ENCODE peak calls at places on chromosomes 13 and 19, in seven cellular contexts. One of them, this sample, is unnamed.

GRCh38 chr13:99221567-99222239 is 21.0 kb downstream of the UBAC2 start:
- DNase-seq in mesenchymal stem cell: no peak
- DNase-seq in pancreas: no peak
- DNase-seq in stimulated activated CD4-positive, alpha-beta T cell treated with anti-CD3 and anti-CD28 coated beads, Interleukin-1b, Interleukin-23, amount 100 ng/mL, for 1 hour: no peak
- DNase-seq in NCI-H2107: no peak
- DNase-seq in uterus: no peak
- DNase-seq in NCI-H1694: no peak
- DNase-seq in this sample: no peak

GRCh38 chr13:114020750-114021463 is 47.0 kb upstream of the C13orf46 start:
- DNase-seq in mesenchymal stem cell: no peak
- DNase-seq in uterus: no peak
- DNase-seq in pancreas: no peak
- DNase-seq in stimulated activated CD4-positive, alpha-beta T cell treated with anti-CD3 and anti-CD28 coated beads, Interleukin-1b, Interleukin-23, amount 100 ng/mL, for 1 hour: no peak
- DNase-seq in NCI-H1694: no peak
- DNase-seq in NCI-H2107: peak
- DNase-seq in this sample: no peak

GRCh38 chr13:110529522-110530311 is 31.8 kb downstream of the RAB20 start:
- DNase-seq in stimulated activated CD4-positive, alpha-beta T cell treated with anti-CD3 and anti-CD28 coated beads, Interleukin-1b, Interleukin-23, amount 100 ng/mL, for 1 hour: no peak
- DNase-seq in NCI-H2107: no peak
- DNase-seq in mesenchymal stem cell: no peak
- DNase-seq in NCI-H1694: no peak
- DNase-seq in uterus: no peak
- DNase-seq in pancreas: no peak
- DNase-seq in this sample: no peak

GRCh38 chr13:23159205-23159586 is 21.6 kb upstream of the SGCG start:
- DNase-seq in pancreas: no peak
- DNase-seq in NCI-H2107: no peak
- DNase-seq in uterus: no peak
- DNase-seq in NCI-H1694: no peak
- DNase-seq in mesenchymal stem cell: no peak
- DNase-seq in stimulated activated CD4-positive, alpha-beta T cell treated with anti-CD3 and anti-CD28 coated beads, Interleukin-1b, Interleukin-23, amount 100 ng/mL, for 1 hour: no peak
- DNase-seq in this sample: peak

GRCh38 chr13:106709509-106709908 is 141.6 kb upstream of the ARGLU1 start:
- DNase-seq in uterus: no peak
- DNase-seq in NCI-H2107: no peak
- DNase-seq in stimulated activated CD4-positive, alpha-beta T cell treated with anti-CD3 and anti-CD28 coated beads, Interleukin-1b, Interleukin-23, amount 100 ng/mL, for 1 hour: no peak
- DNase-seq in NCI-H1694: no peak
- DNase-seq in mesenchymal stem cell: no peak
- DNase-seq in pancreas: no peak
- DNase-seq in this sample: no peak

GRCh38 chr13:52156724-52157251 is 2.6 kb downstream of the NEK3 start:
- DNase-seq in uterus: no peak
- DNase-seq in stimulated activated CD4-positive, alpha-beta T cell treated with anti-CD3 and anti-CD28 coated beads, Interleukin-1b, Interleukin-23, amount 100 ng/mL, for 1 hour: no peak
- DNase-seq in NCI-H1694: no peak
- DNase-seq in mesenchymal stem cell: peak
- DNase-seq in pancreas: no peak
- DNase-seq in NCI-H2107: no peak
- DNase-seq in this sample: no peak

GRCh38 chr13:46962286-46962941 is 65.6 kb upstream of the HTR2A start:
- DNase-seq in NCI-H1694: no peak
- DNase-seq in stimulated activated CD4-positive, alpha-beta T cell treated with anti-CD3 and anti-CD28 coated beads, Interleukin-1b, Interleukin-23, amount 100 ng/mL, for 1 hour: no peak
- DNase-seq in uterus: no peak
- DNase-seq in NCI-H2107: no peak
- DNase-seq in pancreas: no peak
- DNase-seq in mesenchymal stem cell: peak
- DNase-seq in this sample: no peak

GRCh38 chr19:29084266-29084665 is 128.7 kb downstream of the UQCRFS1 start:
- DNase-seq in uterus: no peak
- DNase-seq in stimulated activated CD4-positive, alpha-beta T cell treated with anti-CD3 and anti-CD28 coated beads, Interleukin-1b, Interleukin-23, amount 100 ng/mL, for 1 hour: no peak
- DNase-seq in pancreas: no peak
- DNase-seq in NCI-H2107: no peak
- DNase-seq in mesenchymal stem cell: no peak
- DNase-seq in NCI-H1694: no peak
- DNase-seq in this sample: no peak

GRCh38 chr19:48711106-48711662 is 8.3 kb downstream of the MAMSTR start:
- DNase-seq in NCI-H1694: no peak
- DNase-seq in stimulated activated CD4-positive, alpha-beta T cell treated with anti-CD3 and anti-CD28 coated beads, Interleukin-1b, Interleukin-23, amount 100 ng/mL, for 1 hour: no peak
- DNase-seq in uterus: no peak
- DNase-seq in pancreas: no peak
- DNase-seq in mesenchymal stem cell: no peak
- DNase-seq in NCI-H2107: no peak
- DNase-seq in this sample: no peak

GRCh38 chr13:101916108-101916757 is 463.8 kb downstream of the ITGBL1 start:
- DNase-seq in NCI-H2107: peak
- DNase-seq in stimulated activated CD4-positive, alpha-beta T cell treated with anti-CD3 and anti-CD28 coated beads, Interleukin-1b, Interleukin-23, amount 100 ng/mL, for 1 hour: no peak
- DNase-seq in mesenchymal stem cell: peak
- DNase-seq in pancreas: peak
- DNase-seq in NCI-H1694: no peak
- DNase-seq in uterus: no peak
- DNase-seq in this sample: no peak

GRCh38 chr19:40285353-40286234 is 449 bp upstream of the AKT2 start:
- DNase-seq in NCI-H1694: peak
- DNase-seq in pancreas: peak
- DNase-seq in mesenchymal stem cell: peak
- DNase-seq in stimulated activated CD4-positive, alpha-beta T cell treated with anti-CD3 and anti-CD28 coated beads, Interleukin-1b, Interleukin-23, amount 100 ng/mL, for 1 hour: peak
- DNase-seq in uterus: peak
- DNase-seq in NCI-H2107: peak
- DNase-seq in this sample: peak

GRCh38 chr19:40274585-40275544 is 10.3 kb downstream of the AKT2 start:
- DNase-seq in NCI-H2107: no peak
- DNase-seq in NCI-H1694: no peak
- DNase-seq in pancreas: no peak
- DNase-seq in mesenchymal stem cell: no peak
- DNase-seq in stimulated activated CD4-positive, alpha-beta T cell treated with anti-CD3 and anti-CD28 coated beads, Interleukin-1b, Interleukin-23, amount 100 ng/mL, for 1 hour: no peak
- DNase-seq in uterus: no peak
- DNase-seq in this sample: no peak

GRCh38 chr19:53015159-53015558 is 1.4 kb downstream of the ERVV-1 start:
- DNase-seq in stimulated activated CD4-positive, alpha-beta T cell treated with anti-CD3 and anti-CD28 coated beads, Interleukin-1b, Interleukin-23, amount 100 ng/mL, for 1 hour: no peak
- DNase-seq in NCI-H2107: no peak
- DNase-seq in uterus: no peak
- DNase-seq in NCI-H1694: no peak
- DNase-seq in mesenchymal stem cell: no peak
- DNase-seq in pancreas: no peak
- DNase-seq in this sample: no peak

GRCh38 chr19:50434525-50434924 is 1.8 kb downstream of the MYBPC2 start:
- DNase-seq in pancreas: no peak
- DNase-seq in uterus: no peak
- DNase-seq in NCI-H1694: no peak
- DNase-seq in NCI-H2107: no peak
- DNase-seq in stimulated activated CD4-positive, alpha-beta T cell treated with anti-CD3 and anti-CD28 coated beads, Interleukin-1b, Interleukin-23, amount 100 ng/mL, for 1 hour: no peak
- DNase-seq in mesenchymal stem cell: no peak
- DNase-seq in this sample: no peak

GRCh38 chr13:39505151-39505550 is 97.8 kb downstream of the LHFPL6 start:
- DNase-seq in mesenchymal stem cell: no peak
- DNase-seq in NCI-H2107: no peak
- DNase-seq in NCI-H1694: no peak
- DNase-seq in stimulated activated CD4-positive, alpha-beta T cell treated with anti-CD3 and anti-CD28 coated beads, Interleukin-1b, Interleukin-23, amount 100 ng/mL, for 1 hour: no peak
- DNase-seq in pancreas: no peak
- DNase-seq in uterus: no peak
- DNase-seq in this sample: no peak

GRCh38 chr19:15437355-15438123 is 12.2 kb downstream of the WIZ start:
- DNase-seq in NCI-H2107: no peak
- DNase-seq in stimulated activated CD4-positive, alpha-beta T cell treated with anti-CD3 and anti-CD28 coated beads, Interleukin-1b, Interleukin-23, amount 100 ng/mL, for 1 hour: no peak
- DNase-seq in uterus: peak
- DNase-seq in NCI-H1694: no peak
- DNase-seq in mesenchymal stem cell: peak
- DNase-seq in pancreas: no peak
- DNase-seq in this sample: no peak

GRCh38 chr19:44912854-44913253 is 1.6 kb upstream of the APOC1 start:
- DNase-seq in pancreas: no peak
- DNase-seq in stimulated activated CD4-positive, alpha-beta T cell treated with anti-CD3 and anti-CD28 coated beads, Interleukin-1b, Interleukin-23, amount 100 ng/mL, for 1 hour: no peak
- DNase-seq in NCI-H2107: no peak
- DNase-seq in NCI-H1694: peak
- DNase-seq in mesenchymal stem cell: no peak
- DNase-seq in uterus: no peak
- DNase-seq in this sample: peak

GRCh38 chr13:93364166-93364565 is 137.6 kb downstream of the GPC6 start:
- DNase-seq in NCI-H2107: no peak
- DNase-seq in stimulated activated CD4-positive, alpha-beta T cell treated with anti-CD3 and anti-CD28 coated beads, Interleukin-1b, Interleukin-23, amount 100 ng/mL, for 1 hour: no peak
- DNase-seq in uterus: no peak
- DNase-seq in NCI-H1694: no peak
- DNase-seq in mesenchymal stem cell: peak
- DNase-seq in pancreas: no peak
- DNase-seq in this sample: no peak

GRCh38 chr19:21130097-21130775 is 11.6 kb upstream of the ZNF431 start:
- DNase-seq in NCI-H1694: no peak
- DNase-seq in pancreas: no peak
- DNase-seq in uterus: no peak
- DNase-seq in NCI-H2107: no peak
- DNase-seq in stimulated activated CD4-positive, alpha-beta T cell treated with anti-CD3 and anti-CD28 coated beads, Interleukin-1b, Interleukin-23, amount 100 ng/mL, for 1 hour: no peak
- DNase-seq in mesenchymal stem cell: no peak
- DNase-seq in this sample: no peak

GRCh38 chr19:7743425-7743841 is 3.9 kb downstream of the CD209 start:
- DNase-seq in pancreas: no peak
- DNase-seq in NCI-H2107: no peak
- DNase-seq in mesenchymal stem cell: no peak
- DNase-seq in stimulated activated CD4-positive, alpha-beta T cell treated with anti-CD3 and anti-CD28 coated beads, Interleukin-1b, Interleukin-23, amount 100 ng/mL, for 1 hour: no peak
- DNase-seq in uterus: no peak
- DNase-seq in NCI-H1694: no peak
- DNase-seq in this sample: no peak

GRCh38 chr13:77337159-77337558 is 10.3 kb upstream of the MYCBP2 start:
- DNase-seq in uterus: no peak
- DNase-seq in NCI-H2107: no peak
- DNase-seq in stimulated activated CD4-positive, alpha-beta T cell treated with anti-CD3 and anti-CD28 coated beads, Interleukin-1b, Interleukin-23, amount 100 ng/mL, for 1 hour: no peak
- DNase-seq in mesenchymal stem cell: no peak
- DNase-seq in pancreas: no peak
- DNase-seq in NCI-H1694: no peak
- DNase-seq in this sample: no peak

GRCh38 chr13:29956771-29957170 is 106.4 kb upstream of the UBL3 start:
- DNase-seq in NCI-H2107: peak
- DNase-seq in pancreas: no peak
- DNase-seq in mesenchymal stem cell: no peak
- DNase-seq in NCI-H1694: peak
- DNase-seq in uterus: no peak
- DNase-seq in stimulated activated CD4-positive, alpha-beta T cell treated with anti-CD3 and anti-CD28 coated beads, Interleukin-1b, Interleukin-23, amount 100 ng/mL, for 1 hour: no peak
- DNase-seq in this sample: no peak

GRCh38 chr13:63088226-63088625 is 1672.6 kb upstream of the PCDH20 start:
- DNase-seq in NCI-H2107: no peak
- DNase-seq in stimulated activated CD4-positive, alpha-beta T cell treated with anti-CD3 and anti-CD28 coated beads, Interleukin-1b, Interleukin-23, amount 100 ng/mL, for 1 hour: no peak
- DNase-seq in uterus: no peak
- DNase-seq in mesenchymal stem cell: peak
- DNase-seq in pancreas: no peak
- DNase-seq in NCI-H1694: no peak
- DNase-seq in this sample: no peak

This sample was measured in mucosa of descending colon.